ENCODE peak calls at places on chromosome 13, in four cellular contexts. L is AG04449; Q is ascending aorta; I is CD8-positive, alpha-beta T cell. W is an unnamed sample.

GRCh38 chr13:95091755-95092154 is 209.5 kb downstream of the ABCC4 start:
- DNase-seq in Q (no peak), L (no peak), I (no peak), W (no peak)

GRCh38 chr13:25085125-25085742 is 10.7 kb upstream of the PABPC3 start:
- DNase-seq in I (no peak), Q (no peak), L (no peak), W (peak)

GRCh38 chr13:29573190-29573589 is 22.3 kb downstream of the SLC7A1 start:
- DNase-seq in L (no peak), Q (no peak), I (no peak), W (no peak)

GRCh38 chr13:79782541-79783216 is 301.7 kb downstream of the NDFIP2 start:
- DNase-seq in I (no peak), Q (no peak), L (no peak), W (peak)

GRCh38 chr13:63124863-63125262 is 1709.2 kb upstream of the PCDH20 start:
- DNase-seq in I (no peak), Q (no peak), L (no peak), W (peak)

GRCh38 chr13:47672982-47673670 is 327.9 kb downstream of the SUCLA2 start:
- DNase-seq in L (peak), Q (no peak), I (no peak), W (peak)

GRCh38 chr13:80830431-80830830 is 489.5 kb upstream of the SPRY2 start:
- DNase-seq in Q (no peak), L (no peak), I (no peak), W (no peak)

GRCh38 chr13:30020726-30021312 is 170.4 kb upstream of the UBL3 start:
- DNase-seq in I (no peak), L (no peak), Q (no peak), W (peak)

GRCh38 chr13:99356216-99357089 is 49.3 kb upstream of the GPR183 start:
- DNase-seq in L (no peak), I (peak), Q (no peak), W (peak)

GRCh38 chr13:39038569-39038898 is 278 bp downstream of the NHLRC3 start:
- DNase-seq in I (peak), L (no peak), Q (no peak), W (no peak)

GRCh38 chr13:66612983-66613382 is 617.2 kb downstream of the PCDH9 start:
- DNase-seq in Q (no peak), L (no peak), I (no peak), W (no peak)

GRCh38 chr13:33099860-33100259 is 83.6 kb downstream of the KL start:
- DNase-seq in Q (no peak), L (no peak), I (no peak), W (no peak)

GRCh38 chr13:34793301-34793700 is 148.8 kb upstream of the NBEA start:
- DNase-seq in I (no peak), Q (no peak), L (no peak), W (no peak)

GRCh38 chr13:95708390-95708774 is 31.4 kb downstream of the DNAJC3 start:
- DNase-seq in L (no peak), I (no peak), Q (no peak), W (no peak)

GRCh38 chr13:100306042-100306441 is 217.1 kb downstream of the PCCA start:
- DNase-seq in L (no peak), Q (no peak), I (no peak), W (no peak)

DNA sequence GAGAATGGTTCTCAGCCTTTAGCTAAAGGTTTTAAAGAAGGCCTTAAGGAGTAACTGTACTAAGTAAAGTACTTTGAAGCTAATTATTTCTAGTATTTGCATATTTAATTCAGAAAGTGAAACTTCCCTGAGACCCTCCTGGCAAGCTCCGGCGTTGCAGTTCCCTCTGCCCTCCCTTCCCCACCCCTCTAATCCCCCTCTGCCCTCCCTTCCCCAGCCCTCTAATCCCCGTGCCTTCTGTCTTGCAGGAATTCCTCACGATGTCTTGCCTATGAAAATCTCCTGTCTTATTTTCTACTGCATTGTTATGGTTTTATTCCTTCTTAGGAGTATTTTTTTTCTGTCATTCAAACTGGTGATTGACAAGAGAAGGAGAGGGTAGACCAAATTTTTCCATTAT is 236.9 kb downstream of the COL4A1 start:
- DNase-seq in Q (no peak), I (no peak), L (no peak), W (no peak)
- H3K4me3 ChIP-seq in Q (no peak), I (no peak), L (no peak), W (no peak)

GRCh38 chr13:77506874-77507273 is 28.6 kb upstream of the SCEL start:
- DNase-seq in I (no peak), L (no peak), Q (no peak), W (peak)
- TF ChIP-seq CTCF in I (no peak), L (no peak), Q (no peak), W (peak)

DNA sequence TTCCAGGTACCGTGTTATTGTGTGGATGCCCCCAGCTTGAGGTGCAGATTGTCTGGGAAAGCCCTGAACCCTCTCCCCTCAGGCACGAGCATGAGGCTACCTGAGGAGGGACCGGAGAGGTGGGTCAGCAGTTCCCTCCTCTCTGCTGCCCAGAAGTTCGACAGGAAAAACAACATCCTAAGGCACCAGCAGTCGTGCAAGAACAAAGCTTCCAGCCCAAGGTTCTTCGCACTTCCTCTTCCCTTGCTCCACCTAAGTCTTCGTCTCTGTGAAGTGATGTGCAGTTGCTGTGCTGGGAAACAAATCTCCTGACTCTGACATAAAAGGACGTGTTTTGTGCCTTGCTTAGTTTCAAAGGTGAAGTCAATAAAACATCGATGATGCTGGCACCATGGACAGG is 173.3 kb downstream of the USP12 start:
- DNase-seq in L (no peak), Q (no peak), I (no peak), W (no peak)
- H3K4me3 ChIP-seq in L (no peak), Q (no peak), I (no peak), W (no peak)

DNA sequence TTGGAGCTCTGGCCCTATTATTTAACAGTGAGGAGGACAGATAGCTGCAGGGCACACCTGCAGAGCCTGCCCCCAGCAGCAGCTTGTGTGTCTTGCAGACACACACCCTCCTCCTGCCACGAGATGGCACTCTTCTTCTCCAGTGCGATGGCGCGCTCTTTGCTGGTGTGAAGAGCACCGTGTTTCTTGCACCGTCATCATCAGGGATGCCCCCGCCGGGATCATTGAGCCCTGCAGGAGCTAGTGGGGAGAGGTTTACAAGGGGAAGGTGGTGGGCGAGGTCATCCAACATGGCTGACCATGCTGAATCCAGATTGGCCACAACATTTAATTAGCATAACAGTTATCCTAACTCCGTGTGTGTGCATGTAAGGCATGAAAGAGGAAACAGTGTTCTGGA is 105.6 kb downstream of the RAB20 start:
- DNase-seq in I (peak), L (no peak), Q (no peak), W (peak)
- TF ChIP-seq CTCF in I (peak), L (peak), Q (peak), W (peak)

GRCh38 chr13:46553521-46553885 is 533 bp downstream of the LRCH1 start:
- DNase-seq in L (no peak), Q (no peak), I (no peak), W (no peak)

GRCh38 chr13:46556380-46556779 is 3.4 kb downstream of the LRCH1 start:
- DNase-seq in I (no peak), Q (no peak), L (no peak), W (no peak)

GRCh38 chr13:46553886-46554855 is 1.2 kb downstream of the LRCH1 start:
- DNase-seq in L (no peak), I (peak), Q (peak), W (peak)

GRCh38 chr13:46555722-46556121 is 2.8 kb downstream of the LRCH1 start:
- DNase-seq in L (no peak), Q (no peak), I (no peak), W (no peak)

GRCh38 chr13:46554971-46555370 is 2.0 kb downstream of the LRCH1 start:
- DNase-seq in Q (no peak), I (no peak), L (no peak), W (no peak)
- H3K4me3 ChIP-seq in Q (peak), I (peak), L (peak), W (peak)

DNA sequence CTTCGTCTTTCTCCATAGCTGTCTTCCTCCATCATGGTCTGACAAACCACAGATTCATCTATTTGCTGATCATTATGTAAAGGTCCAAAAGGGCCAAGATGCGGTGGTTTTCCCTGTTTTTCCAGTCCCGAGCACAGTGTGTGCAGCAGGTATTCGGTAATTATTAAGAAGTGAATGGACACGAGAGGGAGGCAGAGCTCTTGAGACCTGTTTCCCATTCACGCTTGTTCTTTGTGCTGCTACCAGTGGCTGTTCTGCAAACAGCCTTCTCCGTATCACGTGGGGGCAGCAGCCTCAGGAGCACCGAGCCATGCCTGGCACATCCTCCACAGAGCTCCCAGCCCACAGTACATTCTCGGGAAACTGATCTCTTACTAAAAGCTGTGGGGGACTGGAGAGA is 50.3 kb downstream of the CCDC70 start:
- DNase-seq in Q (no peak), L (no peak), I (no peak), W (no peak)
- TF ChIP-seq CTCF in Q (no peak), L (no peak), I (no peak), W (no peak)

W was measured in astrocyte of the spinal cord.